ENCODE peak calls at places on chromosomes 3 and 15, in seven cellular contexts. C is GM06990, P is neural crest cell, A is AG04450, X is GM23338, M is kidney epithelial cell, I is keratinocyte. W is an unnamed sample.

GRCh38 chr3:124768812-124769211 is 38.6 kb downstream of the UMPS start:
- DNase-seq in I (no peak), P (no peak), X (peak), M (no peak), A (no peak), C (no peak), W (no peak)

GRCh38 chr15:99062226-99062625 is 42.7 kb upstream of the SYNM start:
- DNase-seq in P (no peak), A (no peak), I (no peak), C (no peak), X (no peak), M (no peak), W (no peak)

GRCh38 chr15:41558400-41559238 is at the start of gene TYRO3:
- DNase-seq in P (peak), C (peak), X (peak), M (no peak), A (no peak), I (no peak), W (peak)

GRCh38 chr3:104990758-104991157 is 376.0 kb upstream of the ALCAM start:
- DNase-seq in M (no peak), I (no peak), P (no peak), C (no peak), A (no peak), X (no peak), W (no peak)

GRCh38 chr15:96311639-96312038 is 18.9 kb upstream of the NR2F2 start:
- DNase-seq in P (no peak), M (no peak), A (no peak), C (no peak), I (no peak), X (no peak), W (no peak)

GRCh38 chr3:187746479-187747335 is 1.4 kb upstream of the BCL6 start:
- DNase-seq in X (peak), P (no peak), A (no peak), M (no peak), C (no peak), I (no peak), W (no peak)

GRCh38 chr3:134803051-134803505 is 8.0 kb downstream of the EPHB1 start:
- DNase-seq in M (no peak), A (no peak), I (no peak), P (no peak), C (peak), X (no peak), W (peak)

GRCh38 chr15:28124841-28125240 is 25.7 kb upstream of the OCA2 start:
- DNase-seq in C (no peak), I (no peak), A (no peak), P (no peak), X (no peak), M (no peak), W (no peak)

GRCh38 chr3:51319271-51319670 is 65.8 kb upstream of the MANF start:
- DNase-seq in X (no peak), I (no peak), C (no peak), A (no peak), M (no peak), P (no peak), W (no peak)

GRCh38 chr3:39178553-39178952 is 13.8 kb downstream of the XIRP1 start:
- DNase-seq in X (no peak), C (no peak), P (no peak), A (no peak), I (no peak), M (no peak), W (no peak)

GRCh38 chr15:80072285-80072684 is 12.8 kb downstream of the ZFAND6 start:
- DNase-seq in C (no peak), M (peak), X (peak), I (peak), A (peak), P (no peak), W (no peak)

GRCh38 chr15:101070502-101071273 is 151.5 kb downstream of the LRRK1 start:
- DNase-seq in I (no peak), X (peak), C (no peak), P (no peak), A (peak), M (peak), W (no peak)

GRCh38 chr3:123843668-123844067 is 40.5 kb downstream of the MYLK start:
- DNase-seq in A (no peak), X (peak), C (no peak), P (no peak), I (no peak), M (no peak), W (no peak)

GRCh38 chr3:119160361-119160760 is 13.0 kb upstream of the UPK1B start:
- DNase-seq in M (no peak), P (no peak), C (no peak), X (no peak), A (no peak), I (no peak), W (no peak)

GRCh38 chr15:59353994-59354951 is 18.4 kb downstream of the MYO1E start:
- DNase-seq in I (no peak), A (no peak), C (no peak), M (no peak), P (no peak), X (peak), W (no peak)

GRCh38 chr15:39961051-39961450 is 27.1 kb downstream of the EIF2AK4 start:
- DNase-seq in I (no peak), P (no peak), A (no peak), M (no peak), C (no peak), X (no peak), W (no peak)

GRCh38 chr3:107452436-107452835 is 70.3 kb upstream of the BBX start:
- DNase-seq in M (no peak), A (no peak), C (no peak), P (no peak), X (no peak), I (peak), W (no peak)

GRCh38 chr3:5186854-5187151 is 704 bp upstream of the EDEM1 start:
- DNase-seq in M (no peak), X (peak), I (no peak), A (no peak), P (no peak), C (no peak), W (no peak)

GRCh38 chr15:33580526-33580925 is 269.8 kb downstream of the RYR3 start:
- DNase-seq in M (no peak), X (no peak), A (no peak), P (no peak), I (no peak), C (no peak), W (no peak)

GRCh38 chr15:48875241-48875640 is 2.7 kb upstream of the EID1 start:
- DNase-seq in A (no peak), X (no peak), P (no peak), C (no peak), M (no peak), I (no peak), W (no peak)

GRCh38 chr3:14227866-14228265 is 49.2 kb downstream of the LSM3 start:
- DNase-seq in C (no peak), P (no peak), X (no peak), M (no peak), A (no peak), I (no peak), W (no peak)

GRCh38 chr15:78944669-78945407 is at the start of gene CTSH:
- DNase-seq in M (no peak), I (peak), X (peak), C (peak), P (peak), A (no peak), W (peak)

GRCh38 chr15:41278319-41278718 is 47.3 kb downstream of the CHP1 start:
- DNase-seq in C (no peak), X (no peak), M (no peak), P (no peak), I (no peak), A (no peak), W (no peak)

GRCh38 chr3:48433472-48434118 is 3.7 kb upstream of the PLXNB1 start:
- DNase-seq in P (no peak), C (no peak), X (no peak), M (no peak), A (no peak), I (no peak), W (no peak)

GRCh38 chr15:100082761-100083402 is 258.9 kb downstream of the ADAMTS17 start:
- DNase-seq in M (no peak), I (no peak), P (no peak), X (no peak), A (no peak), C (no peak), W (no peak)

GRCh38 chr15:41978534-41978933 is 6.2 kb upstream of the EHD4 start:
- DNase-seq in I (no peak), C (no peak), A (no peak), X (no peak), P (no peak), M (no peak), W (peak)

GRCh38 chr15:96181873-96182301 is 148.6 kb upstream of the NR2F2 start:
- DNase-seq in X (no peak), M (no peak), I (no peak), A (peak), P (no peak), C (no peak), W (no peak)

GRCh38 chr15:56537881-56538280 is 72.9 kb upstream of the MNS1 start:
- DNase-seq in A (no peak), P (no peak), I (no peak), C (peak), X (no peak), M (no peak), W (no peak)

GRCh38 chr3:7682822-7683229 is 818.8 kb upstream of the LMCD1 start:
- DNase-seq in A (peak), P (no peak), X (peak), M (peak), C (no peak), I (no peak), W (no peak)

GRCh38 chr3:32138545-32139104 is 32.2 kb downstream of the GPD1L start:
- DNase-seq in M (no peak), C (no peak), A (no peak), P (no peak), I (no peak), X (no peak), W (no peak)

GRCh38 chr3:117524890-117525289 is 815.3 kb downstream of the TUSC7 start:
- DNase-seq in A (peak), M (peak), C (no peak), X (no peak), P (no peak), I (no peak), W (no peak)

GRCh38 chr15:57440167-57440566 is 63.9 kb downstream of the CGNL1 start:
- DNase-seq in P (no peak), I (no peak), M (no peak), X (no peak), A (no peak), C (no peak), W (no peak)

GRCh38 chr3:123559040-123559861 is 25.6 kb downstream of the HACD2 start:
- DNase-seq in M (no peak), C (peak), X (peak), A (no peak), I (no peak), P (no peak), W (no peak)

GRCh38 chr3:143037867-143038266 is 36.5 kb downstream of the U2SURP start:
- DNase-seq in M (no peak), C (peak), A (no peak), X (peak), I (no peak), P (no peak), W (no peak)
- TF ChIP-seq CTCF in M (no peak), C (peak), A (peak), X (peak), I (no peak), P (no peak), W (peak)

GRCh38 chr15:83993591-83993990 is 242.0 kb upstream of the GOLGA6L4 start:
- DNase-seq in P (no peak), C (no peak), X (peak), I (no peak), A (no peak), M (no peak), W (no peak)
- TF ChIP-seq CTCF in P (no peak), C (peak), X (peak), I (no peak), A (peak), M (no peak), W (no peak)

GRCh38 chr3:46371802-46372340 is 1.1 kb downstream of the CCR5 start:
- DNase-seq in P (no peak), I (peak), C (no peak), M (no peak), X (no peak), A (no peak), W (no peak)

GRCh38 chr3:46375214-46375613 is 4.5 kb downstream of the CCR5 start:
- DNase-seq in C (no peak), X (no peak), P (no peak), M (no peak), I (no peak), A (no peak), W (no peak)

GRCh38 chr3:46370784-46371183 is at the start of gene CCR5:
- DNase-seq in I (no peak), M (no peak), A (no peak), C (peak), P (no peak), X (no peak), W (no peak)

GRCh38 chr3:46374755-46375154 is 4.0 kb downstream of the CCR5 start:
- DNase-seq in I (no peak), A (no peak), C (no peak), M (no peak), X (no peak), P (no peak), W (no peak)

GRCh38 chr3:46372492-46373359 is 2.0 kb downstream of the CCR5 start:
- DNase-seq in I (no peak), P (no peak), C (no peak), A (no peak), M (no peak), X (peak), W (no peak)
- TF ChIP-seq CTCF in I (peak), P (peak), C (peak), A (peak), M (peak), X (peak), W (peak)

DNA sequence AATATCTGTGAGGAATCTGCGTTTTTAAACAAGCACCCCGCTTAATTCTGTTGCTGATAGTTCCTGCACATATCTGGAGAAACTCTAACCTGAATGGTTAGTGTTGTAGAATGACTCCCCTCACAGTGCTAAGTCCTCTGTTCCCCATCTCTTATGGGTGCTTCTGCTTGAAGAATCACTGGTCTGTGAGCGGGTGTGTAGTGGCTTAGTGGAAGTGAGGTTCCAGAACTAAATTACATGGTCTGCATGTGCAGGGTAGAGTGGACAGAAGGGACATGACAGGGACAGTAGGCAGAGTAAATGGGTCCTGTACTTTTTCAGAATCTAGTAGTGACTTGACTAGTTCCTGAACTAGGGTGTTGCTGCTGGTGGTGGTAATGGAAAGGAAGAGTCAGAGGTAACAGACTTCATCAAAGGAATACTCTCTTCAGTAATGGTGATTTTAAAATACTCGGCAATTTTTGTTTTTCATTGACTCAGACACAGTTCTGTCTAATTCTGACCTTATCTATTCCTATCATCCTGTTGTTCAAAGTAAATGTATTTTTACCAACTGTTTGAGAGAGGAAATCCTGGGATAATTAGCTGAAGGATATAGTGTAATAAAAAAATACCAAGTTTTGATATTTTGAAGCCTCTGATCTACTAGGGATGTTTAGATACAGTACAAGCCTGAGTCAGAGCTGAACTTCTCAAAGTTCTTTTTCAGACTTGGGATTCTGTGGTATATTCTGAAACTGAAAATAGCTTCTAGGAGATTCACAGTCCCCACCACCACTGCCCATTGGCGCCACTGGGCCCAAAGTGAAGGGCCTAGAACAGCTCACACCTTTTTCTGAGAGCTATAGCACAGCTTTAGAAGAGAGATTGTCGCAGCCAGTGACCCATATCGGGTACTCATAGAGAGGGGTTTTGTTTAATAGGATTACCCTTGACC is 55.5 kb downstream of the FNDC3B start:
- DNase-seq in A (no peak), I (no peak), X (peak), P (no peak), M (no peak), C (peak), W (no peak)
- TF ChIP-seq CTCF in A (no peak), I (no peak), X (no peak), P (no peak), M (no peak), C (peak), W (no peak)

DNA sequence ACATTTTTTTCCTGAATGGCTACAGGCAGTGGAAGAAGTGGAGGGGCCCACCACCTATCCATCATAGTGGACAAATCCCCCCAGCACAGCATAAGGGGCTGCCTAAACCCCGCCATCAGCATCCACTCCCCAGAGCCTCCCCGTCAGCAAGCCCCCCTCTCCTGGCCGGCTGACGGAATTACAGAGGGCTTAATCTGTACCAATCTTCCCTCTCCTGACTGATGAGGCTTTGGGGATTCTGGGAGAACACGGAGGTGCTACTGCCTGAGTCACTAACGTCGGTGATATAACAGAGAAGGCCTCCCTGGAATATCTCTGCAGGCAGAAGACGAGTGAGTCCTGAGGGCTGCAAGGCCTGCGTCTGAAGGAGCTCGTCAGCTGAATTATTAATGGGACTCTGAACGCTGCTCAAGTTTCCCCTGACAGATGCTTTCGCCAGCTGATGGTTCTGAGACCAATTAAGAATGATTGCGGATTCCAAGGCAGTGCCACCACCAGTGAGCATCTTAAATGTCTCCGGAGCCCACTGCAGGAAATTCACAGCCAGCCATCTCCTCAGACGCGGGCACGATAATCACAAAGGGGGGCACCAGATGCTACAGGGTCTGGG is 147.7 kb downstream of the XXYLT1 start:
- DNase-seq in A (no peak), I (no peak), P (peak), C (no peak), X (peak), M (no peak), W (no peak)
- TF ChIP-seq CTCF in A (peak), I (no peak), P (peak), C (no peak), X (peak), M (peak), W (peak)

GRCh38 chr3:140219923-140220452 is 285.0 kb downstream of the CLSTN2 start:
- DNase-seq in M (no peak), C (no peak), P (no peak), X (peak), I (no peak), A (no peak), W (no peak)

GRCh38 chr3:140219161-140219745 is 284.3 kb downstream of the CLSTN2 start:
- DNase-seq in C (no peak), P (no peak), I (no peak), M (peak), X (no peak), A (no peak), W (no peak)

DNA sequence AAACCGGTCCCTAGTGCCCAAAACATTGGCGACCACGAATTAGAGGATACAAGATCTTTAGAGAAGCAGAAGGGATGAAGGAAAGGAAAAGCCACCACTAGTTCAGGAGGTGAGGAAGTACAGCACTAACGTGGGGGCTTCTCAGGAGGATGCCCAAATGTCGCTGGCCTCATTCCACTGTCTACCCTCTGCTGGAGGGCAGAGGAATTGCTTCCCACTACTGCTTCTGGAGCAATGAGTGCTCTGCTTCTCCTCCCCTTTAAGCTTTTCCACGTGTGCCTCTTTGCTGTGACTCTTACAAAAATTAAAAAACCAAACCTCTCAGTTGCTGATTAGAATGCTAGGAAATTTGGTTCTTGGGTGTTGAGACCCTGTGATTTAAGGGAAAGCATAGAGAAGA is 281.3 kb downstream of the CLSTN2 start:
- DNase-seq in C (no peak), I (peak), A (no peak), M (no peak), P (no peak), X (peak), W (no peak)
- TF ChIP-seq CTCF in C (peak), I (peak), A (peak), M (peak), P (peak), X (peak), W (peak)

GRCh38 chr15:45664451-45664850 is 29.6 kb downstream of the SQOR start:
- DNase-seq in P (no peak), X (no peak), C (no peak), I (no peak), M (no peak), A (peak), W (no peak)

GRCh38 chr15:45668386-45668785 is 33.6 kb downstream of the SQOR start:
- DNase-seq in P (no peak), M (no peak), I (no peak), A (no peak), C (no peak), X (no peak), W (no peak)

GRCh38 chr15:45667002-45667401 is 32.2 kb downstream of the SQOR start:
- DNase-seq in M (no peak), X (no peak), C (no peak), I (no peak), P (no peak), A (no peak), W (no peak)

GRCh38 chr15:45665261-45665660 is 30.4 kb downstream of the SQOR start:
- DNase-seq in M (no peak), I (no peak), X (no peak), C (no peak), P (no peak), A (no peak), W (no peak)

GRCh38 chr15:45666119-45666875 is 31.5 kb downstream of the SQOR start:
- DNase-seq in A (no peak), X (no peak), P (no peak), M (no peak), C (no peak), I (no peak), W (no peak)
- TF ChIP-seq CTCF in A (no peak), X (peak), P (no peak), M (no peak), C (no peak), I (no peak), W (no peak)

W was measured in type B pancreatic cell.